ENCODE peak calls at places on chromosomes 11 and 22, in four cellular contexts. F is NCI-H146; A is hippocampal formation; C is activated naive CD4-positive, alpha-beta T cell. X is an unnamed sample.

GRCh38 chr11:102400603-102401002 is 52.0 kb downstream of the TMEM123 start:
- DNase-seq in F (no peak), C (no peak), A (no peak), X (no peak)

GRCh38 chr22:50271519-50271970 is 1.4 kb upstream of the MAPK11 start:
- DNase-seq in C (peak; percentile 32), F (peak; percentile 52), A (no peak), X (no peak)

GRCh38 chr11:123145220-123145619 is 49.8 kb downstream of the CLMP start:
- DNase-seq in A (no peak), F (no peak), C (no peak), X (no peak)

GRCh38 chr22:29231971-29232959 is 26.6 kb downstream of the EMID1 start:
- DNase-seq in F (no peak), A (no peak), C (no peak), X (no peak)

GRCh38 chr11:76984741-76985140 is 49.5 kb upstream of the B3GNT6 start:
- DNase-seq in F (no peak), A (no peak), C (no peak), X (no peak)

GRCh38 chr22:31091106-31091975 is 10.2 kb downstream of the SMTN start:
- DNase-seq in F (no peak), C (no peak), A (no peak), X (no peak)

GRCh38 chr11:11370263-11371060 is 17.4 kb upstream of the CSNK2A3 start:
- DNase-seq in A (no peak), F (no peak), C (no peak), X (no peak)

GRCh38 chr11:1765871-1766718 is 2.4 kb upstream of the CTSD start:
- DNase-seq in C (no peak), A (no peak), F (no peak), X (no peak)

GRCh38 chr11:67045314-67045713 is 11.3 kb upstream of the RHOD start:
- DNase-seq in F (no peak), A (no peak), C (no peak), X (no peak)

GRCh38 chr11:118153516-118153915 is 893 bp upstream of the SCN4B start:
- DNase-seq in A (no peak), C (no peak), F (no peak), X (no peak)

GRCh38 chr22:37607010-37607911 is 1.4 kb upstream of the GGA1 start:
- DNase-seq in F (peak; percentile 87), C (peak; percentile 87), A (peak; percentile 54), X (peak; percentile 77)